ENCODE peak calls at places on chromosomes 6 and 20, in eight cellular contexts. J is BJ, A is right atrium auricular region, C is transverse colon, L is ovary, P is pancreas, K is AG04450, F is cardiac fibroblast. S is an unnamed sample.

GRCh38 chr20:52152921-52153320 is 38.7 kb downstream of the ZFP64 start:
- DNase-seq in K (no peak), P (no peak), F (no peak), J (no peak), C (no peak), A (no peak), L (no peak), S (no peak)

GRCh38 chr6:10584607-10585006 is 63.5 kb downstream of the GCNT2 start:
- DNase-seq in F (no peak), L (no peak), C (no peak), A (no peak), J (no peak), P (no peak), K (no peak), S (no peak)

GRCh38 chr6:151111670-151112069 is 128.1 kb upstream of the AKAP12 start:
- DNase-seq in L (no peak), F (no peak), C (no peak), J (no peak), A (no peak), K (no peak), P (no peak), S (no peak)

GRCh38 chr6:3340891-3341290 is 82.1 kb downstream of the PSMG4 start:
- DNase-seq in P (no peak), A (no peak), C (no peak), L (no peak), F (peak; percentile 38), K (no peak), J (no peak), S (no peak)

GRCh38 chr6:135922170-135922569 is 70.7 kb downstream of the PDE7B start:
- DNase-seq in F (peak; percentile 99), J (peak; percentile 86), P (no peak), A (no peak), L (peak; percentile 28), C (no peak), K (peak; percentile 91), S (no peak)

GRCh38 chr20:32610897-32611218 is 25.7 kb upstream of the NOL4L start:
- DNase-seq in J (no peak), P (no peak), L (no peak), K (no peak), F (no peak), C (no peak), A (no peak), S (no peak)

GRCh38 chr6:4647414-4648365 is 128.5 kb upstream of the CDYL start:
- DNase-seq in K (peak; percentile 53), P (peak; percentile 80), A (peak; percentile 75), F (peak; percentile 82), J (no peak), C (peak; percentile 80), L (peak; percentile 77), S (peak; percentile 53)

GRCh38 chr6:17472653-17473183 is 79.3 kb downstream of the CAP2 start:
- DNase-seq in C (no peak), F (no peak), P (no peak), L (no peak), J (no peak), A (no peak), K (no peak), S (no peak)

GRCh38 chr6:1810880-1811279 is 201.2 kb downstream of the FOXC1 start:
- DNase-seq in J (no peak), C (no peak), A (no peak), P (no peak), K (no peak), F (no peak), L (no peak), S (no peak)

GRCh38 chr6:1812034-1812433 is 202.3 kb downstream of the FOXC1 start:
- DNase-seq in L (no peak), F (no peak), K (no peak), C (no peak), P (no peak), A (no peak), J (no peak), S (no peak)

GRCh38 chr6:1802495-1803395 is 193.0 kb downstream of the FOXC1 start:
- DNase-seq in A (no peak), L (no peak), C (no peak), J (no peak), F (no peak), P (peak; percentile 48), K (no peak), S (no peak)

GRCh38 chr6:1809359-1809988 is 199.8 kb downstream of the FOXC1 start:
- DNase-seq in C (no peak), J (no peak), F (no peak), L (no peak), A (no peak), P (no peak), K (no peak), S (no peak)

GRCh38 chr6:1806935-1807334 is 197.2 kb downstream of the FOXC1 start:
- DNase-seq in K (no peak), A (no peak), J (no peak), F (no peak), P (no peak), C (no peak), L (no peak), S (no peak)
- TF ChIP-seq CTCF in K (no peak), A (no peak), J (no peak), F (no peak), P (no peak), C (no peak), L (no peak), S (no peak)

GRCh38 chr20:41183831-41184230 is 46.5 kb downstream of the PLCG1 start:
- DNase-seq in K (no peak), F (no peak), A (peak; percentile 34), P (no peak), C (no peak), J (no peak), L (no peak), S (no peak)
- TF ChIP-seq CTCF in K (no peak), F (no peak), A (no peak), P (no peak), C (no peak), J (no peak), L (no peak), S (no peak)

GRCh38 chr20:8018928-8019177 is 708 bp downstream of the TMX4 start:
- DNase-seq in L (no peak), A (no peak), J (no peak), P (no peak), K (no peak), F (peak; percentile 57), C (no peak), S (no peak)
- TF ChIP-seq CTCF in L (no peak), A (no peak), J (peak; percentile 13), P (no peak), K (no peak), F (peak; percentile 7), C (no peak), S (no peak)

DNA sequence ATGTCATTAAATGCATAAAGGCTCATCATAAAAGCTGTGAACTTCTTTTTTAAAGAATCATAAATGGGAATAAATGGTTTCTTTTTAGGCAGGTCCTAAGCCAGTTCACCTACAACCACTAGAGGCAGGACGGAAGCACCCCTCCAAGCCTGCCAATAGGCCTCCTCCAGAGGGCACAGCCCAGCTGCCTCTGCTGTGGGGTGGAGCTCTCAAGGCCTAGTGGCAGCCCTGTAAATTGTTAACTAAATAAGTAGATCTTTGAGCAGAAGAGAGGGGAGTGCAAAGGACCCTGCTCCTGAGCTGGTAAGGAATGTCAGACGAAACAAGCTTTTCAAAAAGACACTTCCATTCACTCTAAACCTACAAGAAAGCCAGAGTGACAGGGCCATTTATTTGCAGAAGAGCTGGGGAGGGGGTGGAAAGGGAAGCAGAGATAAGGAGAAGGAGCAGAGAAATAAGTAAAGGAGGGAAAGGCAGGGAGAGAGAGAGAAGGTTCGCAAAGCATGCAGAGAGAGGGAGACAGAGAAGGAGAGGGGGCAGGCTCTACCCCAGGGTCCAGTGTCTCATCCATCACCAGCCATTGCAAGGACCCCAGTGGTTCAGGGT is 18.0 kb upstream of the MAFB start:
- DNase-seq in P (no peak), F (no peak), L (no peak), C (no peak), K (no peak), A (no peak), J (no peak), S (no peak)
- TF ChIP-seq CTCF in P (no peak), F (no peak), L (no peak), C (no peak), K (no peak), A (no peak), J (no peak), S (no peak)

DNA sequence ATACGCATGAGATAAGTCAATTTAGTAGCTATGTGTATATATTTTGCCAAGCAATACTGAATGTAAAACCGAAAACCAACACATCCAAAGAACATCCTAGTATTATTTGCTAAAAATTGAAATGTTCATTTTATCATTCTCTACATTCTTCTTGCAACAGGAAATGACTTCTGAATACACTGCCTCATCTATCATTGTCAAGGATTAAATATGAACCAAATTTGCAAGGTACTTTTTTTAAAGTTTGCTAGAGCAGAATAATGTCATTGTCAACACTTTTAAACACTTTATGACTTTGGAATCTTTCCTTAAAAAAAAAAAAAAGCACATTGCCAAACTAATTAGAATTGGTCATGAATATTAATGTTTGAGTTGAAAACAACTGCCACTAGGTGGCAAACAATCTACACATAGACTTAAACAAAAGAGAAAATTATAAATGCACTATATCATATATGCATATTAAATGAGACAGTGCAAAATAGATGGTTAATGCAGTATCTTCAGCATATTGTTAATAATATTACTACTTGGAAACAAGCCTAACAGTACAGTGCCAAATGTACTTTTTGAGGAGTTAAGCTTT is 32.5 kb upstream of the TMEM244 start:
- DNase-seq in L (no peak), J (peak; percentile 1), F (peak; percentile 69), C (no peak), P (no peak), A (no peak), K (no peak), S (no peak)
- TF ChIP-seq CTCF in L (no peak), J (peak; percentile 32), F (peak; percentile 32), C (peak; percentile 29), P (peak; percentile 35), A (no peak), K (peak; percentile 48), S (peak; percentile 63)